ENCODE peak calls at places on chromosomes 2 and 18, in five cellular contexts. C is lower leg skin, O is mammary epithelial cell, V is A549, K is astrocyte of the spinal cord. D is an unnamed sample.

GRCh38 chr2:28869494-28870145 is 489 bp downstream of the TRMT61B start:
- DNase-seq in C (no peak), O (no peak), V (no peak), K (peak; percentile 2), D (no peak)

GRCh38 chr2:170502400-170503135 is 212.6 kb upstream of the SP5 start:
- DNase-seq in C (no peak), O (no peak), V (no peak), K (no peak), D (no peak)

GRCh38 chr18:10315542-10315941 is 138.9 kb upstream of the APCDD1 start:
- DNase-seq in C (no peak), O (no peak), V (no peak), K (no peak), D (no peak)

GRCh38 chr18:27184115-27185024 is 738 bp downstream of the CHST9 start:
- DNase-seq in C (no peak), O (peak; percentile 1), V (no peak), K (no peak), D (no peak)

GRCh38 chr2:18085593-18085992 is 207.1 kb downstream of the KCNS3 start:
- DNase-seq in C (no peak), O (no peak), V (no peak), K (no peak), D (no peak)

GRCh38 chr18:61612517-61612916 is 279.3 kb downstream of the CDH20 start:
- DNase-seq in C (no peak), O (peak; percentile 29), V (no peak), K (no peak), D (no peak)

GRCh38 chr2:236397681-236398080 is 133.5 kb upstream of the ASB18 start:
- DNase-seq in C (no peak), O (no peak), V (no peak), K (no peak), D (no peak)

GRCh38 chr2:232229296-232229916 is 149.1 kb upstream of the ALPP start:
- DNase-seq in C (no peak), O (peak; percentile 58), V (no peak), K (no peak), D (no peak)

GRCh38 chr2:153912798-153913396 is 41.2 kb downstream of the GALNT13 start:
- DNase-seq in C (no peak), O (no peak), V (no peak), K (no peak), D (no peak)

GRCh38 chr18:58362027-58362575 is 266.8 kb downstream of the ALPK2 start:
- DNase-seq in C (no peak), O (peak; percentile 93), V (peak; percentile 34), K (peak; percentile 95), D (peak; percentile 63)

GRCh38 chr2:240432820-240433801 is 2.4 kb upstream of the GPC1 start:
- DNase-seq in C (no peak), O (no peak), V (no peak), K (no peak), D (no peak)

GRCh38 chr2:27118525-27119329 is at the start of gene CGREF1:
- DNase-seq in C (no peak), O (no peak), V (peak; percentile 36), K (no peak), D (no peak)

GRCh38 chr2:31086585-31086984 is 51.7 kb downstream of the GALNT14 start:
- DNase-seq in C (no peak), O (no peak), V (no peak), K (no peak), D (no peak)
- TF ChIP-seq CTCF in C (no peak), O (no peak), V (no peak), K (no peak), D (no peak)

GRCh38 chr2:222296311-222296736 is 2.5 kb downstream of the PAX3 start:
- DNase-seq in C (no peak), O (no peak), V (no peak), K (peak; percentile 55), D (no peak)
- H3K4me3 ChIP-seq in C (no peak overlapping the region), O (no peak overlapping the region), V (no peak overlapping the region), K (peak overlapping the region; percentile 74), D (peak overlapping the region; percentile 96)

DNA sequence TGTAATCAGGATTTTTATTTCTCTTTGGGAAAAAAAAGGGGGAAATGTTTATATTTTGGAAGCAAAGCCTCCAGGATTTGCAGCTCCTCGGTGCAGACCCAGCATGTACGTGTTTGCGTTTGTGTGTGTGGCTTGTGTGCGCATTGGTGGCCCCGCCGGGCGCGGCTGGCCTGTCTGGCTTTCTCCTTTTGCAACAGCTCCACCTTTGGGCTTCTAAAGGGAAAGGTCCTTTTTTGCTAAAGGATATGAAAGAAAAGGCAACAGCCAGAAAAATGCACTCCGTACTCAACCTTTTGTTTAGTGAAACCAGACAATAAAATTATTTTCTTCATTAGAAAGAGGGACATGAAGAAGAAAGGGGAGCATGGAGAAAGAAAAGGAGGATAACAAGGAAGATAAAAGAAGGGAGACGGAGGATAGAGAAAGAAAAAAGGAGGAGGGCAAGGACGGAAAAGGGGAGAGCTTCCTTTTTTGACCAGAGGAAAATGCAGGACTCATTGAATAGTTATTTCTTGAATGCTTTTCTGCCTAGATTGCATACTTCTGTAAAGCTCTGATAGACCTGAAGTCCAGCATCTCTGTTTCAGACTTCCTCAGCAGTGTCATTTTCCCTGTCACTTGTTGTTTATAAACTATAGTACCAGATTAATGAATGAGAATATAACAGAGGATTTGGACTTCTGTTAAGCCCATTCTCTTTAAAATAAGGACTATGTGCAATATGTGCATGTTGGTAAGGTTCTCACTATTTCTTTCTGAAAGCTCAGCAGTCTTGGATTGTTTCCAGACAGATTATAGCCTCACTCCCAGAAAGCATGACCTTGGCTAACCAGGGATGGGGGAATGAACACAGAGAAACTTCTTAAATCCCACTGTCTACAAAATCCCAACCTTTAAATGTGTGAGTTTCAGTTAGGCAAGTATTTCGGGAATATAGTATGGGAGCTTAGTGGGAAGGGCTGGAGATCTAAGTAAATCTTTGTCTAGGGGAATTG is 563.1 kb upstream of the PIK3C3 start:
- DNase-seq in C (no peak), O (peak; percentile 34), V (peak; percentile 1), K (peak; percentile 75), D (peak; percentile 55)
- TF ChIP-seq CTCF in C (no peak), O (peak; percentile 61), V (peak; percentile 35), K (peak; percentile 75), D (peak; percentile 76)

GRCh38 chr2:21658269-21658668 is 534.5 kb downstream of the TDRD15 start:
- DNase-seq in C (no peak), O (no peak), V (no peak), K (no peak), D (no peak)

GRCh38 chr2:21655136-21655535 is 531.4 kb downstream of the TDRD15 start:
- DNase-seq in C (no peak), O (no peak), V (no peak), K (no peak), D (no peak)

GRCh38 chr2:21657475-21657874 is 533.7 kb downstream of the TDRD15 start:
- DNase-seq in C (no peak), O (no peak), V (no peak), K (no peak), D (no peak)

GRCh38 chr2:21656330-21657075 is 532.7 kb downstream of the TDRD15 start:
- DNase-seq in C (no peak), O (no peak), V (no peak), K (no peak), D (no peak)

GRCh38 chr2:21658907-21659306 is 535.1 kb downstream of the TDRD15 start:
- DNase-seq in C (no peak), O (no peak), V (no peak), K (no peak), D (no peak)
- H3K4me3 ChIP-seq in C (no peak overlapping the region), O (no peak overlapping the region), V (no peak overlapping the region), K (no peak overlapping the region), D (no peak overlapping the region)

GRCh38 chr18:78699516-78699915 is 280.1 kb upstream of the SALL3 start:
- DNase-seq in C (no peak), O (no peak), V (no peak), K (no peak), D (no peak)

GRCh38 chr18:78697446-78697845 is 282.2 kb upstream of the SALL3 start:
- DNase-seq in C (no peak), O (no peak), V (no peak), K (no peak), D (no peak)

GRCh38 chr18:78693429-78693828 is 286.2 kb upstream of the SALL3 start:
- DNase-seq in C (no peak), O (no peak), V (no peak), K (no peak), D (no peak)

GRCh38 chr18:78698914-78699313 is 280.7 kb upstream of the SALL3 start:
- DNase-seq in C (no peak), O (no peak), V (no peak), K (no peak), D (no peak)

DNA sequence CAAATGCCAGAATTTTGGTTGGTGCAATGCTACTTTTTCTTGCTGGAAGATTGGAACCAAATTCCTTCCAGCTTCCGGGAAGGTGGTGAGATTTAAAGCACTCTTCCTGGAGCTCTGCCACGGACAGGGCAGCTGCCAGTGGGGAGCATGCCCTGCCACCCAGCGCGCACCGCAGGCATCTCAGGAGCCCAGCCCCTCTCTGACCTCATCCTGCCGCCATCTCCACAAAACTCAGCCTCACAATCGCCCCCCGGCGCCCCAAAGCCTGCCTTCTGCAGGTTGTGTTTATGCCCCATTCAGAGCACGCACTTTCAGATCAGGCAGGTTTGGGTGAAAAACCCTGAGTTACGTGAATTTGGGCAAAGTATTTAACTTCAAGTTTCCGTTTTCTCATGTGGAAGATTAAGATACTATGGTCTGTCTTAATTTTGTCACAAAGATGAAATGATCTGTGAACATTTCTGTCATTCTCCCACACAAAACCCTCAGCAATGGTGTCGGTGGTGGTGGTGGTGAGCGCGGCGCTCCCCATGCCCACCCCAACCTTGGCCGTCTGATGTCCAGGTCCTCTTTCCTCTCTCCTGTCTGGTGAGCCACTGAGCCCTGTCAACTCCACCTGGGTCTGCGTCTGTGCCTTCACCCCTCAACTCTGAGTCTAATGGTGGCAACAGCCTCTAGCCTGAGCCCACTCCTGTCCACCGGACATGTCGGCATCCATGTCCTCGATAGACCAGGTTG is 282.8 kb upstream of the SALL3 start:
- DNase-seq in C (no peak), O (no peak), V (no peak), K (no peak), D (no peak)
- TF ChIP-seq CTCF in C (no peak), O (no peak), V (no peak), K (no peak), D (no peak)

GRCh38 chr2:121160366-121160765 is 124.6 kb downstream of the TFCP2L1 start:
- DNase-seq in C (no peak), O (no peak), V (no peak), K (no peak), D (no peak)

GRCh38 chr2:121161272-121161671 is 123.7 kb downstream of the TFCP2L1 start:
- DNase-seq in C (no peak), O (no peak), V (no peak), K (no peak), D (no peak)

GRCh38 chr2:121162893-121163292 is 122.1 kb downstream of the TFCP2L1 start:
- DNase-seq in C (no peak), O (no peak), V (no peak), K (no peak), D (no peak)

GRCh38 chr2:121155502-121156056 is 129.4 kb downstream of the TFCP2L1 start:
- DNase-seq in C (peak; percentile 76), O (no peak), V (no peak), K (no peak), D (no peak)

GRCh38 chr2:121159291-121160144 is 125.5 kb downstream of the TFCP2L1 start:
- DNase-seq in C (no peak), O (no peak), V (no peak), K (no peak), D (no peak)
- H3K4me3 ChIP-seq in C (no peak overlapping the region), O (no peak overlapping the region), V (no peak overlapping the region), K (no peak overlapping the region), D (no peak overlapping the region)

D was measured in astrocyte of the cerebellum.